ENCODE peak calls at places on chromosome 18, in nine cellular contexts. U, W, O, C, A, N, L, S and G are unnamed samples.

GRCh38 chr18:54360406-54360805 is 2.7 kb downstream of the C18orf54 start:
- DNase-seq in U (no peak), W (no peak), O (no peak), C (no peak), A (peak; percentile 30), N (no peak), L (no peak), S (no peak), G (no peak)

GRCh38 chr18:57974585-57974984 is 69.4 kb upstream of the NEDD4L start:
- DNase-seq in U (no peak), W (no peak), O (no peak), C (no peak), A (peak; percentile 40), N (no peak), L (no peak), S (no peak), G (no peak)

GRCh38 chr18:23126352-23127056 is 8.8 kb upstream of the CABLES1 start:
- DNase-seq in U (no peak), W (no peak), O (no peak), C (no peak), A (no peak), N (no peak), L (no peak), S (no peak), G (no peak)

GRCh38 chr18:60892441-60892840 is 440.8 kb upstream of the CDH20 start:
- DNase-seq in U (no peak), W (no peak), O (no peak), C (no peak), A (no peak), N (no peak), L (no peak), S (no peak), G (no peak)

GRCh38 chr18:2846638-2847340 is at the start of gene EMILIN2:
- DNase-seq in U (no peak), W (no peak), O (peak; percentile 75), C (no peak), A (no peak), N (peak; percentile 47), L (no peak), S (peak; percentile 63), G (peak; percentile 92)

GRCh38 chr18:54129448-54130134 is 94.9 kb downstream of the MBD2 start:
- DNase-seq in U (no peak), W (no peak), O (no peak), C (no peak), A (no peak), N (no peak), L (no peak), S (no peak), G (no peak)

GRCh38 chr18:49861659-49862058 is 48.3 kb upstream of the ACAA2 start:
- DNase-seq in U (no peak), W (no peak), O (peak; percentile 12), C (no peak), A (no peak), N (no peak), L (no peak), S (no peak), G (no peak)

GRCh38 chr18:3511980-3512379 is 62.0 kb downstream of the TGIF1 start:
- DNase-seq in U (no peak), W (no peak), O (no peak), C (no peak), A (no peak), N (peak; percentile 66), L (no peak), S (peak; percentile 40), G (peak; percentile 15)

GRCh38 chr18:7157760-7158159 is 40.2 kb upstream of the LAMA1 start:
- DNase-seq in U (no peak), W (no peak), O (no peak), C (no peak), A (no peak), N (no peak), L (no peak), S (no peak), G (no peak)

GRCh38 chr18:9619056-9619455 is 4.7 kb upstream of the PPP4R1 start:
- DNase-seq in U (no peak), W (no peak), O (no peak), C (no peak), A (no peak), N (no peak), L (no peak), S (no peak), G (no peak)

DNA sequence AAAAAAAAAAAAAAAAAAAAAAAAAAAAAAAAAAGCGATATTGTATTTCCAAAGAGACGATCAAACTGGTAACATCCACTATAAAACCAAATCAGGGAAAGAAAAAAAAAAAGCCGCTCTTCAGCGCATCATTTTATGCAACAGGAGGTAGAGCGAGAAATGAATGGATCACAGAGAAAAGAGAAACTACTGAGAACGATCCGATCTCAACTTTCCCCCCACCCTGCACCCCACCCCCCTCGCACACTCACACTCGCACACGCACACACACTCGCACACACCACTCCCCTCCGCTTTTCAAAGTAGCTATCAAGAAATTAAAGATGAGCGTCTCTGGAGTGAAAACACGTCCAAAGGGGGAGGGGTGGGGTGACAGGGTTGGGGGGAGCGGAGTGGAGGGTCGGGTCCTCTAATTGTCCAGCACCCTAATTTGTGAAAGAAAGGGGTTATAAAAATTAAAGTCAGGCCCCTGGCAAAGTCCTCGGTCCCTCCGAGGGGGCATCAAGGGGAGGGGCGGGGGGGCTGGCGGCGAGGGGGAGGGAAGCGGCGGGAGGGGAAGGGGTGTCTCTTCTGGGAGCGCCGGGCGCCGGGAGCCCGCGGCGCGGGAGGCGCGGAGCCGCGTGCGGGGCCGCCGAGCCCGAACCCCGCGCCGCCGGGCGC is 521 bp downstream of the TCF4 start:
- DNase-seq in U (peak; percentile 9), W (no peak), O (peak; percentile 58), C (no peak), A (no peak), N (peak; percentile 44), L (no peak), S (peak; percentile 76), G (no peak)
- TF ChIP-seq REST in U (no peak), W (no peak), O (no peak), C (no peak), A (no peak), N (no peak), L (no peak), S (no peak), G (no peak)

GRCh38 chr18:79988079-79988924 is at the start of gene TXNL4A:
- DNase-seq in U (peak; percentile 50), W (no peak), O (peak; percentile 87), C (peak; percentile 52), A (peak; percentile 69), N (peak; percentile 73), L (peak; percentile 54), S (peak; percentile 92), G (peak; percentile 97)
- TF ChIP-seq CTCF in U (no peak), W (peak; percentile 8), O (peak; percentile 17), C (no peak), A (peak; percentile 73), N (peak; percentile 49), L (peak; percentile 69), S (peak; percentile 40), G (peak; percentile 39)

GRCh38 chr18:79384834-79385233 is 10.9 kb upstream of the NFATC1 start:
- DNase-seq in U (no peak), W (no peak), O (no peak), C (no peak), A (no peak), N (no peak), L (no peak), S (peak; percentile 30), G (no peak)

GRCh38 chr18:79383388-79384056 is 12.2 kb upstream of the NFATC1 start:
- DNase-seq in U (no peak), W (no peak), O (no peak), C (no peak), A (no peak), N (no peak), L (no peak), S (peak; percentile 36), G (no peak)

GRCh38 chr18:79382681-79383387 is 12.9 kb upstream of the NFATC1 start:
- DNase-seq in U (no peak), W (no peak), O (no peak), C (no peak), A (no peak), N (no peak), L (no peak), S (peak; percentile 44), G (no peak)

GRCh38 chr18:79385326-79385725 is 10.4 kb upstream of the NFATC1 start:
- DNase-seq in U (no peak), W (no peak), O (no peak), C (no peak), A (no peak), N (no peak), L (no peak), S (no peak), G (no peak)

GRCh38 chr18:79384151-79384807 is 11.5 kb upstream of the NFATC1 start:
- DNase-seq in U (no peak), W (no peak), O (no peak), C (no peak), A (no peak), N (no peak), L (no peak), S (peak; percentile 39), G (no peak)
- TF ChIP-seq REST in U (no peak), W (no peak), O (no peak), C (no peak), A (no peak), N (no peak), L (no peak), S (no peak), G (no peak)

GRCh38 chr18:21081425-21081824 is 30.2 kb downstream of the ROCK1 start:
- DNase-seq in U (no peak), W (no peak), O (no peak), C (no peak), A (no peak), N (no peak), L (no peak), S (no peak), G (no peak)

GRCh38 chr18:21084511-21085078 is 27.0 kb downstream of the ROCK1 start:
- DNase-seq in U (no peak), W (no peak), O (no peak), C (no peak), A (no peak), N (no peak), L (no peak), S (no peak), G (no peak)

GRCh38 chr18:21083017-21083416 is 28.6 kb downstream of the ROCK1 start:
- DNase-seq in U (no peak), W (no peak), O (no peak), C (no peak), A (no peak), N (no peak), L (no peak), S (no peak), G (no peak)

GRCh38 chr18:21090680-21091079 is 20.9 kb downstream of the ROCK1 start:
- DNase-seq in U (no peak), W (no peak), O (no peak), C (no peak), A (peak; percentile 42), N (no peak), L (no peak), S (no peak), G (no peak)

DNA sequence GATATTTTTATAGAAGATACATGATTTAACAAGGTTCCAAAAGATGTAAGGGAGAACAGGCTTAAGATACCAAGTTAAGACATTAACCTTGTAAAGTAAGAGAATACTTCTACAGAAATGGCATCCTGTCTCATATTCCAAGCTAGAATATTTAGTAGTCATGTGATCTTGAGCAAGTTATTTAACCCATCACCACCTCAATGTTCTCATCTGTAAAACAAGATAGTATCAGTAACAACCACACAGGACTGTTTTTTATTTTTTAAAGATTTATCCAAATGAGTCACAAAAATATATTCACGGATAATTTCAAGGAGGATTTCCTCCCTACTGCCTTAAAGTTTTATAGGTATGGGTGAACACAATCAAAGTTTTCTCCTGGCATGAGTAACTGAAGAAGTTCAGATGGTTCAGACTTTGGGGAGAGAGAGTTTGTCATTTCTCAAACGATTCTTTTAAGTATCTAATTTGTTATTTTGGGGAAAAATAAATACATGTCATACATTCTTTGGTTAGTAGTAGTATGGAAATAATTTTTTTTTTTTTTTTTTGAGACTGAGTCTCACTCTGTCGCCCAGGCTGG is 25.9 kb downstream of the ROCK1 start:
- DNase-seq in U (no peak), W (no peak), O (no peak), C (no peak), A (no peak), N (no peak), L (no peak), S (no peak), G (no peak)
- TF ChIP-seq CTCF in U (no peak), W (no peak), O (no peak), C (no peak), A (no peak), N (no peak), L (no peak), S (no peak), G (no peak)